ENCODE peak calls at places on chromosome 14, in seven cellular contexts. D, Y, B, H, S, A and P are unnamed samples.

GRCh38 chr14:99659333-99659741 is 14.4 kb downstream of the HHIPL1 start:
- DNase-seq in A (no peak), Y (no peak), S (no peak), H (no peak), B (no peak), D (no peak), P (no peak)

GRCh38 chr14:40417777-40418401 is 985.7 kb upstream of the FBXO33 start:
- DNase-seq in S (no peak), Y (no peak), H (peak), B (no peak), D (no peak), A (no peak), P (no peak)

GRCh38 chr14:34372766-34373165 is 89.3 kb downstream of the SPTSSA start:
- DNase-seq in H (no peak), B (no peak), S (no peak), D (no peak), A (no peak), Y (no peak), P (no peak)

GRCh38 chr14:37246427-37246829 is 48.7 kb downstream of the MIPOL1 start:
- DNase-seq in B (peak), H (peak), S (no peak), A (no peak), Y (no peak), D (no peak), P (peak)

GRCh38 chr14:57889245-57889644 is 23.4 kb upstream of the SLC35F4 start:
- DNase-seq in B (no peak), S (peak), H (no peak), D (no peak), A (no peak), Y (peak), P (no peak)

GRCh38 chr14:95895720-95896119 is 19.1 kb downstream of the TUNAR start:
- DNase-seq in D (no peak), Y (peak), B (no peak), S (no peak), A (no peak), H (peak), P (no peak)

GRCh38 chr14:91295851-91296796 is 51.6 kb upstream of the GPR68 start:
- DNase-seq in H (no peak), A (no peak), Y (no peak), D (no peak), S (no peak), B (no peak), P (no peak)

GRCh38 chr14:93090826-93091583 is 24.7 kb downstream of the ITPK1 start:
- DNase-seq in A (peak), H (no peak), D (no peak), Y (no peak), S (no peak), B (no peak), P (no peak)

GRCh38 chr14:100674428-100674827 is 52.3 kb upstream of the DLK1 start:
- DNase-seq in Y (no peak), A (no peak), H (no peak), D (no peak), B (no peak), S (no peak), P (no peak)

GRCh38 chr14:71395151-71395604 is 487.9 kb downstream of the PCNX1 start:
- DNase-seq in A (no peak), D (no peak), Y (no peak), H (no peak), B (peak), S (no peak), P (peak)

GRCh38 chr14:79418649-79419415 is 792.5 kb downstream of the DIO2 start:
- DNase-seq in D (no peak), Y (no peak), H (no peak), B (no peak), S (no peak), A (no peak), P (no peak)

GRCh38 chr14:95686935-95687334 is 709 bp downstream of the TCL1B start:
- DNase-seq in H (no peak), S (no peak), A (no peak), B (no peak), D (no peak), Y (no peak), P (no peak)

GRCh38 chr14:55641954-55642353 is 61.9 kb downstream of the KTN1 start:
- DNase-seq in Y (no peak), D (no peak), B (no peak), H (no peak), A (no peak), S (no peak), P (no peak)

GRCh38 chr14:55641290-55641689 is 61.3 kb downstream of the KTN1 start:
- DNase-seq in A (no peak), B (no peak), H (no peak), Y (no peak), D (no peak), S (no peak), P (no peak)

GRCh38 chr14:55638665-55639064 is 58.7 kb downstream of the KTN1 start:
- DNase-seq in D (no peak), S (no peak), B (no peak), A (no peak), H (no peak), Y (no peak), P (no peak)
- TF ChIP-seq CTCF in D (no peak), S (no peak), B (no peak), A (no peak), H (no peak), Y (no peak), P (no peak)

GRCh38 chr14:23444314-23444713 is 8.9 kb upstream of the MYH7 start:
- DNase-seq in S (no peak), A (no peak), D (no peak), B (no peak), H (no peak), Y (no peak), P (no peak)

GRCh38 chr14:23441076-23441475 is 5.6 kb upstream of the MYH7 start:
- DNase-seq in B (no peak), H (no peak), A (no peak), D (peak), S (no peak), Y (no peak), P (no peak)

GRCh38 chr14:23442721-23443356 is 7.4 kb upstream of the MYH7 start:
- DNase-seq in S (no peak), H (no peak), Y (no peak), D (no peak), B (no peak), A (no peak), P (no peak)

GRCh38 chr14:23443881-23444280 is 8.4 kb upstream of the MYH7 start:
- DNase-seq in Y (no peak), H (no peak), B (no peak), D (no peak), S (no peak), A (no peak), P (no peak)

DNA sequence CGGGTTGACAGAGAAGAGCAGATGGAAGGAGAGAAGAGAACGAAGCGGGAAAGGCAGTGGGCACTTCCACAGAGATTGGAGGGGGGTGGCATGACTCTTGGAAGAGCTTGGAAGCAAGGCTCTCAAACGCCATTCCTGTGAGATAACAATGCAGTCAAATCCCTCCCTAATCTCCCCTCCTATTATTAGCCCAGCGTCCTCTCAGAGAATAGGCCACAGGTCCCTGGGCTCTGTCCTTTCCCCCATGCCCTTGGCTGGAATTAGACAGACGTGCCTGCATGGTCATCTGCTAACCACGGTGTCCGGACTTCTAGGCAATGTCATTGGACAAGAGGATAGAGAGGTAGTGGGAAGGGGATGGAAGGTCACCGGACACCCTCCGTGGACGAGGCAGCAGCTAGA is 8.0 kb upstream of the MYH7 start:
- DNase-seq in H (no peak), B (no peak), A (no peak), S (no peak), Y (no peak), D (no peak), P (no peak)
- TF ChIP-seq CTCF in H (no peak), B (no peak), A (no peak), S (no peak), Y (no peak), D (no peak), P (no peak)

DNA sequence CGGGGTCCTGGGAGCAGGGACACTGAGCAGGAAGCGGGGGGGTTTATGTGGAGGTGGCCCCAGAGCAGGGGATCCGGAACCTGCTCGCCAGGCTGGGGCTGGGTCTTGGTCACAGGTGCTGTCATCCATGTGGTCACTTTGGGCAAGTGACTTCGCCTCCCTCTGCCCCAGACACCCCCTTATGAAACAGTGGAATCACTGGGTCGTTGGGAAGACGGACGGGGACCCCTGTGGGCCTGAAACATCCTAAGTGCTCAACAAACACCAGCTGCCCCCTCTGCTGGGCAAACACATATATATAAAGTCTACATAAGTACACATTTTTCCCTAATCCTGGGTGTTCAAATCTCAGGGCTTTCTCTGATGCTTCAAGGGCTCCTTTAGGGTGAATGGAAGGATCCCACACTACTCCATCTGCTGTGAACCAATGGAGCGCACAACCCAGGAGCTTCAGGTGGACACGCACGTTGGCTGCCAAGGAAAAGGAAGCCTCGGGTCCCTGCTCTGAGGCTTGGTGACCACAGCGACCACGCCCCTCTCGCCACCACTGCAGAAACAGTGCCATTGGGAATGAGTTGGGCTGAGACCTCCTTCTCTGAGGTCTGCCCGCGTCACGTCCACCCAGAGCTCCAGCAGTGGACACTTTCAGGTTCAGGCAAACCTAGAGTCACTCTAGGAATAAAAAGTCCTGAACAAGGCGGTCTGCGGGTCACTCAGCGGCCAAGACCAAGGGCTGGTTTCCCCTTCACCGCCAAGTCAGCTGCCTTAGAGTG is 54.6 kb downstream of the CDC42BPB start:
- DNase-seq in B (no peak), D (no peak), Y (no peak), A (no peak), S (no peak), H (peak), P (no peak)
- TF ChIP-seq CTCF in B (peak), D (no peak), Y (no peak), A (no peak), S (no peak), H (no peak), P (peak)

DNA sequence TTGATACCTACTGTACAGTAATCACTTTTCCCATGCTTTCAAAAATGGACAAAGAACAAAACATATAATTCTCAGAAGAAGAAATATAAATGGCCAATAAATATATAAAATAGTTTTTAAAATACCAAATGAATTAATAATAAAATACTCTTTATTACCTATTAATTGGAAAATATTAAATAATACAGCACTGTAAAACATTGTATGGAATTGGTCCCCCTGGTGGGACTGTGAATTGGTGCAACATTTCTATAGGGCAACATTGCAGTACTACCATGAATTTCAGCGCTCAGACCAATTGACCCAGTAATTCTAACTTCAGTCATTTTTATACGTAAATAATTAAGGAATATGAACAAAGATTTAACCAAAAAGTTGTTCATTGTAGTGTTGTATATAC is 162.6 kb downstream of the PELI2 start:
- DNase-seq in Y (no peak), A (no peak), S (no peak), D (no peak), H (no peak), B (no peak), P (no peak)
- TF ChIP-seq CTCF in Y (no peak), A (no peak), S (no peak), D (peak), H (no peak), B (peak), P (peak)

DNA sequence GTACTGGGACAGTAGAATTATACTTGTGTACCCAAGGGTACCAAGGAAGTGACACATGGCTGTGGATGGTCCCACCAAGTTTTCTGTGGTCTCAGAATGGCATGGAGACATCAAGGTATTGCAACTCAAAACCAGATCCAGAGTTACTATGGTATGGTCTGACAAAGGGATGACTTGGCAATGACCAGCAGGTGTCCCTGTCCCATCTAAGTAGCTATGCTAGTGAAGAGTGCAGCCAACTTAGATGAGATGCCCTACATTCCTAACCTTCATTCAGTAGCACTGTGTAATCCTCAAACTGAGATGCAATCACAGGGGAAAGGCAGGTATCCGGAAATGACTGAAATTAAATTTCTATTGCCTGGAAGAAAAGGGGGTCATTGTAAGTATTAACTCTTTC is 188.7 kb upstream of the TMEM260 start:
- DNase-seq in H (peak), S (no peak), B (no peak), D (no peak), A (no peak), Y (no peak), P (no peak)
- TF ChIP-seq CTCF in H (no peak), S (no peak), B (peak), D (no peak), A (no peak), Y (no peak), P (no peak)